ENCODE peak calls at places on chromosomes 12 and 14, in eight cellular contexts. P, X, Q, L, F, A, J and O are unnamed samples.

GRCh38 chr12:68792952-68793351 is 15.0 kb upstream of the MDM2 start:
- DNase-seq in P (peak; percentile 36), X (no peak), Q (peak; percentile 49), L (no peak), F (peak; percentile 14), A (no peak), J (no peak), O (no peak)

GRCh38 chr14:94120667-94121335 is 8.6 kb downstream of the IFI27L2 start:
- DNase-seq in P (no peak), X (no peak), Q (peak; percentile 90), L (no peak), F (no peak), A (no peak), J (no peak), O (no peak)

GRCh38 chr12:128932521-128932920 is 79.2 kb downstream of the GLT1D1 start:
- DNase-seq in P (no peak), X (no peak), Q (no peak), L (no peak), F (no peak), A (no peak), J (no peak), O (no peak)

GRCh38 chr12:131024026-131024425 is 70.3 kb downstream of the ADGRD1 start:
- DNase-seq in P (no peak), X (no peak), Q (no peak), L (no peak), F (no peak), A (no peak), J (no peak), O (peak; percentile 3)

GRCh38 chr14:29681308-29681707 is 246.3 kb downstream of the PRKD1 start:
- DNase-seq in P (no peak), X (no peak), Q (peak; percentile 26), L (no peak), F (no peak), A (no peak), J (no peak), O (no peak)

GRCh38 chr12:3751151-3752095 is 1.5 kb downstream of the CRACR2A start:
- DNase-seq in P (peak; percentile 22), X (no peak), Q (no peak), L (no peak), F (no peak), A (no peak), J (no peak), O (no peak)

GRCh38 chr14:104148433-104149277 is 10.3 kb downstream of the KIF26A start:
- DNase-seq in P (no peak), X (peak; percentile 41), Q (no peak), L (peak; percentile 53), F (no peak), A (peak; percentile 65), J (no peak), O (no peak)

GRCh38 chr12:101962486-101962885 is 85.1 kb downstream of the DRAM1 start:
- DNase-seq in P (no peak), X (no peak), Q (peak; percentile 64), L (no peak), F (no peak), A (no peak), J (no peak), O (no peak)

GRCh38 chr14:75369506-75369905 is 58.3 kb upstream of the JDP2 start:
- DNase-seq in P (no peak), X (no peak), Q (no peak), L (no peak), F (no peak), A (no peak), J (no peak), O (no peak)

GRCh38 chr12:9673404-9674225 is 4.1 kb downstream of the CLEC2D start:
- DNase-seq in P (peak; percentile 61), X (no peak), Q (peak; percentile 92), L (peak; percentile 71), F (no peak), A (peak; percentile 74), J (peak; percentile 70), O (peak; percentile 23)

GRCh38 chr14:33800735-33801163 is 150.1 kb downstream of the EGLN3 start:
- DNase-seq in P (no peak), X (no peak), Q (no peak), L (no peak), F (no peak), A (no peak), J (no peak), O (peak; percentile 63)

GRCh38 chr12:91774471-91774921 is 371.1 kb downstream of the BTG1 start:
- DNase-seq in P (no peak), X (no peak), Q (peak; percentile 82), L (no peak), F (no peak), A (no peak), J (no peak), O (no peak)

GRCh38 chr14:33131801-33132200 is 193.1 kb downstream of the NPAS3 start:
- DNase-seq in P (no peak), X (no peak), Q (no peak), L (no peak), F (no peak), A (no peak), J (no peak), O (no peak)

GRCh38 chr14:94936411-94936892 is 166.5 kb upstream of the GSC start:
- DNase-seq in P (no peak), X (no peak), Q (no peak), L (peak; percentile 78), F (peak; percentile 15), A (peak; percentile 89), J (peak; percentile 60), O (peak; percentile 76)

GRCh38 chr12:59372971-59373370 is 222.9 kb upstream of the SLC16A7 start:
- DNase-seq in P (peak; percentile 60), X (no peak), Q (peak; percentile 21), L (no peak), F (peak; percentile 42), A (no peak), J (no peak), O (no peak)

GRCh38 chr12:20628388-20628787 is 66.7 kb upstream of the SLCO1C1 start:
- DNase-seq in P (no peak), X (no peak), Q (no peak), L (no peak), F (peak; percentile 12), A (no peak), J (no peak), O (no peak)

GRCh38 chr12:92114834-92115233 is 30.8 kb downstream of the BTG1 start:
- DNase-seq in P (no peak), X (no peak), Q (no peak), L (no peak), F (no peak), A (no peak), J (no peak), O (no peak)

GRCh38 chr12:113961921-113962710 is 4.0 kb downstream of the RBM19 start:
- DNase-seq in P (no peak), X (no peak), Q (peak; percentile 72), L (no peak), F (no peak), A (no peak), J (no peak), O (no peak)

GRCh38 chr14:64931123-64931522 is 11.4 kb downstream of the GPX2 start:
- DNase-seq in P (no peak), X (no peak), Q (no peak), L (no peak), F (no peak), A (no peak), J (no peak), O (no peak)

DNA sequence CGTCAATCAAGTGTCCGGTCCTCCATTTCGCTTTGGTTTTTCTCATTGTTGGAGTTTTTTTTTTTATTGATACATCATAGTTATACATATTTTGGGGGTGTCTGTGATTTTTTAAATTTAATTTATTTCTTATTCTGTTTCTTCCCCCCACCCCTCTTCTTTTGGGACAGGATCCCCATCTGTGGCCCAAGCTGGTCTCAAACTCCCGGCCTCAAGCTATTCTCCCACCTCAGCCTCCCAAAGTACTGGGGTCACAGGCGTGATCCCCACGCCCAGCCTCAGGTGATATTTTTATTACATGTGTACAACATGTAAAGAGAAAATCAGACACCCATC is 51.3 kb upstream of the ZFP36L1 start:
- DNase-seq in P (no peak), X (no peak), Q (no peak), L (no peak), F (no peak), A (no peak), J (no peak), O (no peak)
- TF ChIP-seq CTCF in P (no peak), X (no peak), Q (no peak), L (no peak), F (no peak), A (no peak), J (no peak), O (no peak)

DNA sequence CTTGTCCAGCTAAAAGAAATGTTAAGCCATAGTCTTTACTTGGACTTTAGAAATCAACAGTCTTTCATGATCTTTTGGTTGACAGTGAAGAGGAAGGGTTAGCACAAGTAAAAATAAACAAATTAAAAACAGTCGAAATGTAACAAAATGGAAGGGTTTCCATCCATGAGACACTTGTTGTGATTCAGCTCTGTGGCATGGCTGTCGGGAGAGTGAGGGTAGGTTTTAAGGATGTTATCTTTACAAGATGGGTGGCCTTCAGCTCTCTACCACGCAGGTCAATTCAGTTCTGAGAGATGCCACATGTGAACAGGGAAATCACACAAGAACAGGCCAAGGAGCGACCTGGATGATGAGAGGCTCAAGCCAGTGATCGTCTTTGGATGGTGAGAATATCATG is 180.2 kb downstream of the PPM1H start:
- DNase-seq in P (no peak), X (no peak), Q (no peak), L (no peak), F (no peak), A (no peak), J (no peak), O (no peak)
- H3K4me1 ChIP-seq in P (peaks cover 2% of the 10 kb centered on the region), X (no peaks in the 10 kb centered on the region), Q (peaks cover 5% of the 10 kb centered on the region), L (peaks cover 2% of the 10 kb centered on the region), F (no peaks in the 10 kb centered on the region), A (no peaks in the 10 kb centered on the region), J (no peaks in the 10 kb centered on the region), O (no peaks in the 10 kb centered on the region)

GRCh38 chr14:91879196-91879595 is 11.9 kb upstream of the TC2N start:
- DNase-seq in P (no peak), X (no peak), Q (no peak), L (no peak), F (no peak), A (peak; percentile 42), J (no peak), O (no peak)

GRCh38 chr14:91877376-91877775 is 10.0 kb upstream of the TC2N start:
- DNase-seq in P (no peak), X (no peak), Q (no peak), L (no peak), F (no peak), A (peak; percentile 28), J (no peak), O (no peak)

GRCh38 chr14:91875515-91876286 is 8.4 kb upstream of the TC2N start:
- DNase-seq in P (no peak), X (peak; percentile 82), Q (no peak), L (no peak), F (no peak), A (peak; percentile 24), J (no peak), O (peak; percentile 73)

GRCh38 chr14:91876492-91876891 is 9.2 kb upstream of the TC2N start:
- DNase-seq in P (no peak), X (no peak), Q (no peak), L (no peak), F (no peak), A (peak; percentile 29), J (no peak), O (no peak)

GRCh38 chr14:91878274-91878673 is 10.9 kb upstream of the TC2N start:
- DNase-seq in P (no peak), X (no peak), Q (no peak), L (no peak), F (no peak), A (peak; percentile 22), J (no peak), O (no peak)
- TF ChIP-seq CTCF in P (peak; percentile 38), X (no peak), Q (no peak), L (no peak), F (no peak), A (no peak), J (no peak), O (no peak)

GRCh38 chr12:53196486-53196885 is 10.6 kb downstream of the ITGB7 start:
- DNase-seq in P (no peak), X (peak; percentile 53), Q (no peak), L (no peak), F (no peak), A (no peak), J (no peak), O (no peak)
- H3K4me1 ChIP-seq in P (no peaks in the 10 kb centered on the region), X (no peaks in the 10 kb centered on the region), Q (no peaks in the 10 kb centered on the region), L (peaks cover 7% of the 10 kb centered on the region), F (no peaks in the 10 kb centered on the region), A (peaks cover 14% of the 10 kb centered on the region), J (no peaks in the 10 kb centered on the region), O (no peaks in the 10 kb centered on the region)